ENCODE peak calls at places on chromosomes 3 and 15, in four cellular contexts. O is effector memory CD8-positive, alpha-beta T cell; W is HCEC 1CT; Z is T-helper 1 cell. A is an unnamed sample.

GRCh38 chr3:190514163-190515153 is 573 bp downstream of the IL1RAP start:
- DNase-seq in O (peak), Z (peak), W (peak), A (peak)

GRCh38 chr3:50068134-50068533 is 20.6 kb upstream of the RBM5 start:
- DNase-seq in W (no peak), O (no peak), Z (no peak), A (no peak)

GRCh38 chr3:56885461-56885860 is 83.7 kb upstream of the ARHGEF3 start:
- DNase-seq in O (no peak), Z (no peak), W (no peak), A (no peak)

GRCh38 chr15:94259121-94259776 is 27.9 kb downstream of the MCTP2 start:
- DNase-seq in W (no peak), O (no peak), Z (no peak), A (no peak)

GRCh38 chr3:155369244-155369643 is 75.8 kb upstream of the STRIT1 start:
- DNase-seq in W (no peak), O (no peak), Z (no peak), A (no peak)

GRCh38 chr15:42355291-42355690 is 4.0 kb upstream of the CAPN3 start:
- DNase-seq in O (no peak), W (no peak), Z (no peak), A (no peak)

GRCh38 chr3:141152130-141152529 is 79.5 kb upstream of the PXYLP1 start:
- DNase-seq in W (no peak), O (no peak), Z (no peak), A (no peak)

GRCh38 chr3:24683511-24684384 is 189.1 kb upstream of the THRB start:
- DNase-seq in O (no peak), W (peak), Z (no peak), A (peak)

GRCh38 chr3:128416578-128417150 is 50.0 kb downstream of the DNAJB8 start:
- DNase-seq in Z (no peak), W (peak), O (no peak), A (no peak)

GRCh38 chr15:100713163-100713867 is 110.9 kb downstream of the ASB7 start:
- DNase-seq in W (peak), Z (no peak), O (no peak), A (no peak)

GRCh38 chr15:59491062-59491461 is 53.1 kb downstream of the FAM81A start:
- DNase-seq in O (no peak), Z (no peak), W (no peak), A (no peak)

GRCh38 chr15:36961956-36962355 is 138.4 kb downstream of the MEIS2 start:
- DNase-seq in O (no peak), W (no peak), Z (no peak), A (no peak)

GRCh38 chr3:191345334-191345733 is 15.0 kb upstream of the UTS2B start:
- DNase-seq in Z (no peak), W (no peak), O (no peak), A (no peak)

GRCh38 chr3:45064512-45065372 is 38.6 kb downstream of the CLEC3B start:
- DNase-seq in Z (no peak), W (peak), O (no peak), A (peak)

GRCh38 chr3:12870942-12871341 is 29.6 kb upstream of the RPL32 start:
- DNase-seq in Z (no peak), O (peak), W (no peak), A (no peak)

GRCh38 chr3:138861755-138862333 is 27.1 kb upstream of the PIK3CB start:
- DNase-seq in W (peak), O (no peak), Z (no peak), A (no peak)

GRCh38 chr3:114450008-114450596 is 156.3 kb downstream of the TIGIT start:
- DNase-seq in Z (no peak), W (no peak), O (no peak), A (no peak)

GRCh38 chr3:142353571-142353970 is 94.3 kb downstream of the XRN1 start:
- DNase-seq in O (no peak), Z (no peak), W (peak), A (no peak)

GRCh38 chr3:12518266-12519028 is 26.9 kb downstream of the MKRN2OS start:
- DNase-seq in O (no peak), Z (no peak), W (no peak), A (no peak)

A was measured in colonic mucosa.